ENCODE peak calls at places on chromosomes 2 and 18, in ten cellular contexts. D, S, X, E, C, F, J, O, R and W are unnamed samples. For H3K4me1, the result is how much of the 10 kb centered on the place peaks cover.

GRCh38 chr2:235709969-235710879 is 216.4 kb downstream of the AGAP1 start:
- DNase-seq in D (no peak), S (peak), X (no peak), E (no peak), C (no peak), F (no peak), J (no peak), O (no peak), R (no peak), W (no peak)

GRCh38 chr2:4134881-4135565 is 431.6 kb downstream of the DCDC2C start:
- DNase-seq in D (no peak), S (no peak), X (no peak), E (no peak), C (no peak), F (no peak), J (no peak), O (no peak), R (no peak), W (peak)

GRCh38 chr2:30684026-30684425 is 123.2 kb downstream of the CAPN13 start:
- DNase-seq in D (no peak), S (no peak), X (no peak), E (no peak), C (no peak), F (no peak), J (no peak), O (no peak), R (no peak), W (no peak)

GRCh38 chr2:53500181-53500580 is 267.4 kb upstream of the CHAC2 start:
- DNase-seq in D (no peak), S (peak), X (no peak), E (no peak), C (no peak), F (peak), J (no peak), O (no peak), R (no peak), W (no peak)

GRCh38 chr2:151922845-151923666 is 94.8 kb upstream of the ARL5A start:
- DNase-seq in D (peak), S (peak), X (peak), E (peak), C (no peak), F (no peak), J (no peak), O (no peak), R (peak), W (peak)

GRCh38 chr18:78857252-78858150 is 122.1 kb upstream of the SALL3 start:
- DNase-seq in D (no peak), S (no peak), X (no peak), E (no peak), C (no peak), F (no peak), J (no peak), O (no peak), R (no peak), W (no peak)

GRCh38 chr2:14616342-14616741 is 16.2 kb upstream of the LRATD1 start:
- DNase-seq in D (no peak), S (no peak), X (no peak), E (peak), C (no peak), F (no peak), J (no peak), O (no peak), R (no peak), W (no peak)

GRCh38 chr2:130877258-130877657 is 40.5 kb downstream of the ARHGEF4 start:
- DNase-seq in D (no peak), S (no peak), X (no peak), E (no peak), C (no peak), F (no peak), J (no peak), O (no peak), R (no peak), W (no peak)

GRCh38 chr2:43340945-43341356 is 114.5 kb upstream of the ZFP36L2 start:
- DNase-seq in D (no peak), S (no peak), X (no peak), E (no peak), C (no peak), F (no peak), J (no peak), O (no peak), R (no peak), W (peak)

GRCh38 chr2:165646321-165646801 is 147.7 kb downstream of the GALNT3 start:
- DNase-seq in D (peak), S (no peak), X (no peak), E (no peak), C (peak), F (no peak), J (no peak), O (no peak), R (no peak), W (peak)

GRCh38 chr2:239938651-239939486 is 86.3 kb downstream of the NDUFA10 start:
- DNase-seq in D (no peak), S (no peak), X (peak), E (no peak), C (peak), F (no peak), J (no peak), O (no peak), R (peak), W (peak)

GRCh38 chr18:79789901-79790885 is 7.5 kb upstream of the KCNG2 start:
- DNase-seq in D (no peak), S (no peak), X (no peak), E (no peak), C (no peak), F (no peak), J (no peak), O (no peak), R (peak), W (no peak)

GRCh38 chr2:184527058-184527457 is 71.3 kb upstream of the ZNF804A start:
- DNase-seq in D (no peak), S (no peak), X (no peak), E (no peak), C (no peak), F (no peak), J (no peak), O (no peak), R (no peak), W (no peak)

GRCh38 chr2:120301289-120301688 is 44.6 kb upstream of the INHBB start:
- DNase-seq in D (no peak), S (no peak), X (no peak), E (no peak), C (no peak), F (no peak), J (no peak), O (no peak), R (no peak), W (no peak)

GRCh38 chr2:100285691-100286090 is 36.6 kb downstream of the LONRF2 start:
- DNase-seq in D (no peak), S (no peak), X (no peak), E (no peak), C (no peak), F (no peak), J (no peak), O (no peak), R (no peak), W (no peak)

GRCh38 chr18:53416985-53417384 is 807.5 kb downstream of the MBD2 start:
- DNase-seq in D (no peak), S (no peak), X (no peak), E (no peak), C (no peak), F (no peak), J (no peak), O (no peak), R (no peak), W (no peak)

GRCh38 chr2:180222642-180223041 is 215.5 kb upstream of the CWC22 start:
- DNase-seq in D (peak), S (peak), X (peak), E (no peak), C (no peak), F (no peak), J (no peak), O (no peak), R (no peak), W (peak)

GRCh38 chr2:147049888-147050446 is 794.9 kb upstream of the ACVR2A start:
- DNase-seq in D (no peak), S (no peak), X (no peak), E (no peak), C (no peak), F (no peak), J (no peak), O (no peak), R (no peak), W (no peak)

GRCh38 chr2:145230546-145230945 is 710.6 kb upstream of the ZEB2 start:
- DNase-seq in D (no peak), S (no peak), X (no peak), E (no peak), C (no peak), F (no peak), J (no peak), O (no peak), R (no peak), W (peak)

GRCh38 chr2:128636802-128637147 is 318.1 kb upstream of the HS6ST1 start:
- DNase-seq in D (no peak), S (no peak), X (no peak), E (no peak), C (no peak), F (no peak), J (no peak), O (no peak), R (no peak), W (no peak)

GRCh38 chr2:11582526-11583202 is 48.8 kb downstream of the GREB1 start:
- DNase-seq in D (peak), S (peak), X (peak), E (peak), C (peak), F (peak), J (peak), O (peak), R (no peak), W (peak)

GRCh38 chr2:44793322-44793870 is 148.1 kb upstream of the SIX3 start:
- DNase-seq in D (peak), S (no peak), X (no peak), E (no peak), C (peak), F (no peak), J (no peak), O (no peak), R (no peak), W (peak)
- H3K4me1 ChIP-seq in D (under half), S (under half), X (under half), E (under half), C (under half), F (under half), J (under half), O (under half), R (under half), W (under half)

GRCh38 chr2:54709341-54709809 is 14.1 kb upstream of the EML6 start:
- DNase-seq in D (peak), S (peak), X (peak), E (no peak), C (no peak), F (peak), J (no peak), O (no peak), R (peak), W (no peak)
- H3K4me3 ChIP-seq in D (no peak), S (no peak), X (peak), E (no peak), C (no peak), F (peak), J (no peak), O (no peak), R (peak), W (peak)

GRCh38 chr2:198638579-198638978 is 819.2 kb downstream of the SATB2 start:
- DNase-seq in D (no peak), S (no peak), X (no peak), E (no peak), C (no peak), F (no peak), J (no peak), O (no peak), R (no peak), W (no peak)
- H3K4me1 ChIP-seq in D (under half), S (under half), X (under half), E (under half), C (under half), F (under half), J (under half), O (under half), R (under half), W (under half)

DNA sequence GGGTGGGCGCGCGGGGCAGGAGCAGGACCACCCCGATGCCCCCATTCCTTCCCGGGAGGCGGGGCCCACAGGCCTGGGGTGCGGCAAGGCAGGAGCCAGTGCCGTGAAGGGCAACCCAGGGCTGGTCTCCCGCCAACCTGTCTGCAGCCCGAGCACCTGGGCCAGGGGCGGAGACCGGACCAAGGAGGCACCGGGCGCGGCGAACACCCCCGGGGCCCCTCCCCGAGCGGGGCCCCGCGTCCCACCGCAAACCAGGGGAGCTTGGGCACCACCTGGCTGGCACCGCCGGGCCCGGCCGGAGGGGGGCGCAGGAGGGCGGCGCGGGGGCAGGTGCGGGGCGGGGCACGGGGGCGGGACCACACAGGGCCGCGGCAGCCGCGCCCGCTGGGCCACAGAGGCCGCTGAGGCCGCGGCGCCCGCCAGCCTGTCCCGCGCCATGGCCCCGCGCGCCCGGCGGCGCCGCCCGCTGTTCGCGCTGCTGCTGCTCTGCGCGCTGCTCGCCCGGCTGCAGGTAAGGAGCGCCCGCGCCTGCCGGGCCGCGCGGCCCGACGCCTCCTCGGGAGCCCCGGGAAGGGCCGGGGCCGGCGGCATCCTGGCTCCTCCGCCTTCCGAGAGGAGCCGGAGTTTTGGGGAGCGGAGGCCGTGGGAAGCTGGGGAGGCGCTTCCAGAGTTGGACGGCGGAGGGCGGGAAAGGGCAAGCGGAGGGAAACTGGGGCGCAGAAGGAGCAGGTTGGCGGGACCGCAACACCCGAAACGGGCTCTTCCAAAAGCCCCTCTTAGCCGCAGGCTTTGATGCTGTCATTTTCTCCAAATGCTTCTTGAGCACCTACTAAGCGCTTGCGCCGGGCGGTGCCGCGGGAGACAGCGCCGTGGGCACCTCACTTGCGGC is at the start of gene TNFRSF11A:
- DNase-seq in D (peak), S (peak), X (peak), E (no peak), C (no peak), F (peak), J (peak), O (peak), R (peak), W (no peak)
- H3K4me3 ChIP-seq in D (peak), S (peak), X (peak), E (peak), C (no peak), F (peak), J (peak), O (peak), R (peak), W (peak)

GRCh38 chr2:26582890-26583289 is 58.3 kb downstream of the CIB4 start:
- DNase-seq in D (no peak), S (no peak), X (no peak), E (no peak), C (no peak), F (no peak), J (no peak), O (no peak), R (peak), W (no peak)

GRCh38 chr2:26584191-26584590 is 57.0 kb downstream of the CIB4 start:
- DNase-seq in D (no peak), S (no peak), X (no peak), E (no peak), C (no peak), F (no peak), J (no peak), O (no peak), R (no peak), W (no peak)

GRCh38 chr2:26584656-26585055 is 56.5 kb downstream of the CIB4 start:
- DNase-seq in D (no peak), S (no peak), X (no peak), E (no peak), C (no peak), F (no peak), J (no peak), O (no peak), R (peak), W (no peak)

GRCh38 chr2:26581991-26582842 is 58.9 kb downstream of the CIB4 start:
- DNase-seq in D (no peak), S (no peak), X (no peak), E (no peak), C (no peak), F (no peak), J (no peak), O (no peak), R (peak), W (no peak)

DNA sequence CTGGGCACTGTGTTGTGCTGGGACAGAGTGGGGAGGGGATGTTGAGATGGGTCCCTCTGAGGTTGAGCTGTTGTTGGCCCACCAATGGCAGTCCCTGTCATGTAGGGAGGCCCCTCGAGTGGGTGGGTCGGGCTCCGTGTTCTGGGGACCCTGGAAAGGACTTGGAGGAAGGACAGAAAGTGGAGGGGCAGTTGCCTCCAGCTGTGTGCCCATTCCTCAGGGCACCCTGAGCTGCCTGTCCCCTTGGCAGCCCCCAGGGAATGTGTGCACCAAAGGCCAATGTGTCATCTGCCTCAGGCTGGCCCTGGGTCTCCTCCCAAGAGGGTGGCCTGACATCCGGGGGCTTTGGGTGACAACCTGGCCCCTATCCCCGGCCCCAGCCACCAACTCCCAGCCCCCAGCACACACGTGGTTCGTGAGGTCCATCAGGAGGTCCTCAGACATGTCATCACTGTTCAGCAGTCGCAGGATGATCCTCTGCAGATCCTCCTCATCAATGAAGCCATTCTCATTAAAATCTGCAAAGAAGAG is 57.7 kb downstream of the CIB4 start:
- DNase-seq in D (no peak), S (no peak), X (no peak), E (no peak), C (no peak), F (no peak), J (no peak), O (no peak), R (peak), W (no peak)
- H3K4me1 ChIP-seq in D (under half), S (under half), X (under half), E (under half), C (under half), F (under half), J (under half), O (under half), R (under half), W (under half)

GRCh38 chr2:201414099-201415023 is 36.9 kb downstream of the TRAK2 start:
- DNase-seq in D (no peak), S (no peak), X (no peak), E (no peak), C (no peak), F (no peak), J (no peak), O (peak), R (no peak), W (no peak)
- H3K4me3 ChIP-seq in D (no peak), S (no peak), X (peak), E (no peak), C (no peak), F (no peak), J (peak), O (peak), R (no peak), W (no peak)